ENCODE peak calls at places on chromosome 7, in five cellular contexts. Y is cardiac muscle cell, R is choroid plexus epithelial cell, V is fibroblast of mammary gland, S is cardiac fibroblast. P is an unnamed sample.

GRCh38 chr7:95772298-95772770 is at the start of gene DYNC1I1:
- DNase-seq in Y (peak; percentile 72), R (peak; percentile 66), V (peak; percentile 64), S (peak; percentile 64), P (peak; percentile 88)

GRCh38 chr7:98119257-98119918 is 12.7 kb downstream of the LMTK2 start:
- DNase-seq in Y (peak; percentile 67), R (peak; percentile 89), V (peak; percentile 64), S (peak; percentile 66), P (no peak)

GRCh38 chr7:120742370-120742769 is 115.6 kb downstream of the TSPAN12 start:
- DNase-seq in Y (no peak), R (no peak), V (no peak), S (no peak), P (no peak)

GRCh38 chr7:118281196-118281595 is 56.7 kb downstream of the ANKRD7 start:
- DNase-seq in Y (no peak), R (peak; percentile 22), V (no peak), S (no peak), P (no peak)

GRCh38 chr7:92669616-92670153 is 79.5 kb upstream of the FAM133B start:
- DNase-seq in Y (no peak), R (peak; percentile 23), V (peak; percentile 68), S (no peak), P (no peak)

GRCh38 chr7:117008849-117009531 is 55.7 kb downstream of the ST7 start:
- DNase-seq in Y (peak; percentile 76), R (peak; percentile 90), V (peak; percentile 62), S (peak; percentile 55), P (no peak)

GRCh38 chr7:66877577-66878300 is 43.3 kb upstream of the TMEM248 start:
- DNase-seq in Y (no peak), R (peak; percentile 15), V (peak; percentile 21), S (no peak), P (no peak)

GRCh38 chr7:27661776-27662489 is 750 bp downstream of the HIBADH start:
- DNase-seq in Y (peak; percentile 21), R (peak; percentile 35), V (peak; percentile 33), S (peak; percentile 32), P (no peak)

GRCh38 chr7:116180302-116180701 is 30.0 kb upstream of the TES start:
- DNase-seq in Y (peak; percentile 74), R (peak; percentile 85), V (peak; percentile 69), S (peak; percentile 79), P (no peak)

GRCh38 chr7:47677664-47678063 is 95.8 kb upstream of the TNS3 start:
- DNase-seq in Y (no peak), R (no peak), V (no peak), S (peak; percentile 51), P (no peak)

GRCh38 chr7:45596665-45597095 is 22.5 kb downstream of the ADCY1 start:
- DNase-seq in Y (no peak), R (no peak), V (no peak), S (no peak), P (no peak)

GRCh38 chr7:56051339-56052191 is at the start of the genes CCT6A and PSPH:
- DNase-seq in Y (peak; percentile 99), R (peak; percentile 99), V (peak; percentile 97), S (peak; percentile 99), P (peak; percentile 99)

GRCh38 chr7:107725138-107725740 is 18.7 kb upstream of the CBLL1 start:
- DNase-seq in Y (peak; percentile 77), R (peak; percentile 85), V (peak; percentile 80), S (peak; percentile 77), P (no peak)

GRCh38 chr7:101058355-101058754 is 26.9 kb upstream of the TRIM56 start:
- DNase-seq in Y (peak; percentile 72), R (peak; percentile 66), V (peak; percentile 57), S (peak; percentile 67), P (no peak)

GRCh38 chr7:13603661-13604060 is 385.8 kb downstream of the ETV1 start:
- DNase-seq in Y (no peak), R (no peak), V (no peak), S (no peak), P (no peak)

GRCh38 chr7:99997545-99998137 is 17.8 kb upstream of the ZKSCAN1 start:
- DNase-seq in Y (peak; percentile 56), R (peak; percentile 38), V (peak; percentile 22), S (peak; percentile 38), P (no peak)

GRCh38 chr7:157928808-157929425 is 592.1 kb downstream of the DNAJB6 start:
- DNase-seq in Y (no peak), R (no peak), V (no peak), S (no peak), P (no peak)

DNA sequence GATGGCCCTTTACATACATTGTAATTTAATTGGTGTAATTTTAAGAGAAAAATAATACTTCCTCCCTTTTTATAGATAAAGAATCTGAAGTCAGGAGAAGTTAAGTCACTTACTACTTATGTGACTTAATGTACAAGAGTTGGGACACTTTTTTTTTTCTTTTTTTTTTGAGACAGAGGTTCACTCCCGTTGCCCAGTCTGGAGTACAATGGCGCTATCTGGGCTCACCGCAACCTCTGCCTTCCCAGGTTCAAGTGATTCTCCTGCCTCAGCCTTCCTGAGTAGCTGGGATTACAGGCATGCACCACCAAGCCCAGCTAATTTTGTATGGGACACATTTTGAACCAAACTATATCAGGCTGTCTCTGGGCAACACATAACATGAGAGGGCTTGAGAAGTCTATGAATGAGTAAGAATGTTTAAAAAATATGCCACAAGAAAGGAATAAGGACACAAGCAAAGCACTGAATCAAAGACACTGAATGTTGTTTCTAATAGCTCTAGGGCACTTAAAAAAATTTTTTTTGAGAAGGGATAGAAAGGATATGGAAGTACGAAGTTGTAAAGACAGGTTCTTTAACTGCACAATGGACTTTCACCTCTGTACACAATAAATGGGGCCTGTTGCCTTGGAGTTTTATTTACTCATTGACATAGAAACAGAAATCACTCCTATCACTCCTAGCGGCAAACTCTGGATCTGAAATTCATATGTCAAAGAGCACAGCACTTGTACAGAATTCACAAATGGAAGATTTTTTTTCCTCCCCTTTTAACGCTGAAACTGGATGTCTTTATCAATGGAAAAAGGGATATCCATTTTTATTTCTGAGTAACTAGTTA is 18.5 kb downstream of the NT5C3A start:
- DNase-seq in Y (peak; percentile 43), R (no peak), V (peak; percentile 42), S (peak; percentile 50), P (no peak)
- TF ChIP-seq CTCF in Y (no peak), R (no peak), V (peak; percentile 22), S (peak; percentile 25), P (no peak)

GRCh38 chr7:138865843-138866242 is 67.8 kb upstream of the ATP6V0A4 start:
- DNase-seq in Y (peak; percentile 17), R (peak; percentile 46), V (no peak), S (no peak), P (no peak)
- TF ChIP-seq CTCF in Y (peak; percentile 43), R (peak; percentile 70), V (peak; percentile 29), S (peak; percentile 35), P (peak; percentile 42)

GRCh38 chr7:114953724-114954123 is 31.8 kb downstream of the MDFIC start:
- DNase-seq in Y (no peak), R (no peak), V (no peak), S (no peak), P (no peak)
- TF ChIP-seq CTCF in Y (no peak), R (peak; percentile 16), V (peak; percentile 11), S (no peak), P (no peak)

GRCh38 chr7:36910859-36911258 is 186.6 kb upstream of the AOAH start:
- DNase-seq in Y (no peak), R (no peak), V (no peak), S (no peak), P (no peak)

GRCh38 chr7:36906448-36906847 is 182.2 kb upstream of the AOAH start:
- DNase-seq in Y (no peak), R (no peak), V (no peak), S (no peak), P (no peak)

GRCh38 chr7:36911788-36912187 is 187.5 kb upstream of the AOAH start:
- DNase-seq in Y (no peak), R (no peak), V (no peak), S (no peak), P (no peak)

GRCh38 chr7:36906956-36907355 is 182.7 kb upstream of the AOAH start:
- DNase-seq in Y (no peak), R (no peak), V (no peak), S (no peak), P (no peak)

GRCh38 chr7:36910401-36910800 is 186.1 kb upstream of the AOAH start:
- DNase-seq in Y (no peak), R (no peak), V (no peak), S (no peak), P (no peak)
- TF ChIP-seq CTCF in Y (no peak), R (no peak), V (no peak), S (no peak), P (no peak)

DNA sequence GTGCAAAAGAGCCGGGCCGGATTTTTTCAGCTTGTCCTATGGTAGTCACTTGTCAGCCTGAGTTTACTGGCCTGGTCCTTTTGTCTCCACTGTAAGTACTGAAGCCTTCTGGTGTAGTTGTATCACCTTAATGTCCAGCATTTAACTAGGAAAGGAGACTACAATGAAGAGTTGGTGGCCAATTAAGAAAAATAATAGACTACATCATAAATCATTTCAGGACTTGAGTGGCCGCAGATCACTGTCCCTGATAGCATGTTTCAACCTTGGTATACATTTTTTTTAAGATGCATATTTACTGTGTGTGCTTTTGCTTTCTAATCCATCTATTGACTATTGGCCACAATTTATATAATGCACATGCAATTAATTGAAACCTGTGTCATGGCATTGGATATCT is 6.1 kb downstream of the FZD1 start:
- DNase-seq in Y (no peak), R (no peak), V (no peak), S (no peak), P (no peak)
- TF ChIP-seq CTCF in Y (no peak), R (no peak), V (no peak), S (no peak), P (no peak)

GRCh38 chr7:48875300-48875916 is 48.9 kb upstream of the CDC14C start:
- DNase-seq in Y (peak; percentile 21), R (peak; percentile 62), V (peak; percentile 23), S (no peak), P (no peak)
- TF ChIP-seq CTCF in Y (peak; percentile 29), R (peak; percentile 67), V (peak; percentile 26), S (peak; percentile 32), P (peak; percentile 37)